ENCODE peak calls at places on chromosomes 4 and X, in seven cellular contexts. F is tibial nerve, Z is ovary, K is HCT116, G is Peyer's patch, D is A549, L is endothelial cell of umbilical vein. P is an unnamed sample.

GRCh38 chrX:21905209-21905735 is 35.2 kb upstream of the SMS start:
- DNase-seq in F (no peak), Z (no peak), K (no peak), G (no peak), D (no peak), L (no peak), P (no peak)

GRCh38 chrX:410296-410695 is 23.6 kb upstream of the PPP2R3B start:
- DNase-seq in F (no peak), Z (no peak), K (no peak), G (no peak), D (no peak), L (no peak), P (no peak)

GRCh38 chr4:181661090-181661489 is 582.1 kb upstream of the TENM3 start:
- DNase-seq in F (no peak), Z (no peak), K (no peak), G (no peak), D (no peak), L (no peak), P (no peak)

GRCh38 chr4:155639674-155640529 is 26.7 kb upstream of the GUCY1A1 start:
- DNase-seq in F (no peak), Z (no peak), K (no peak), G (no peak), D (no peak), L (peak; percentile 59), P (no peak)

GRCh38 chr4:25654031-25654970 is 1.4 kb upstream of the SLC34A2 start:
- DNase-seq in F (no peak), Z (no peak), K (no peak), G (no peak), D (no peak), L (no peak), P (no peak)

GRCh38 chrX:76796311-76796710 is 368.8 kb downstream of the MAGEE1 start:
- DNase-seq in F (no peak), Z (no peak), K (no peak), G (no peak), D (peak; percentile 9), L (no peak), P (no peak)

GRCh38 chrX:68710870-68711576 is 63.6 kb downstream of the STARD8 start:
- DNase-seq in F (no peak), Z (peak; percentile 27), K (peak; percentile 32), G (peak; percentile 49), D (peak; percentile 65), L (peak; percentile 32), P (peak; percentile 31)

GRCh38 chrX:3226087-3226486 is 120.4 kb downstream of the MXRA5 start:
- DNase-seq in F (no peak), Z (no peak), K (no peak), G (no peak), D (no peak), L (no peak), P (no peak)

GRCh38 chrX:6959006-6959405 is 188.5 kb upstream of the STS start:
- DNase-seq in F (no peak), Z (no peak), K (no peak), G (no peak), D (no peak), L (no peak), P (no peak)

GRCh38 chr4:8205749-8206611 is 6.9 kb downstream of the SH3TC1 start:
- DNase-seq in F (no peak), Z (no peak), K (no peak), G (no peak), D (no peak), L (no peak), P (no peak)

GRCh38 chr4:175369087-175369486 is 443.0 kb downstream of the GPM6A start:
- DNase-seq in F (no peak), Z (no peak), K (no peak), G (no peak), D (no peak), L (no peak), P (no peak)

DNA sequence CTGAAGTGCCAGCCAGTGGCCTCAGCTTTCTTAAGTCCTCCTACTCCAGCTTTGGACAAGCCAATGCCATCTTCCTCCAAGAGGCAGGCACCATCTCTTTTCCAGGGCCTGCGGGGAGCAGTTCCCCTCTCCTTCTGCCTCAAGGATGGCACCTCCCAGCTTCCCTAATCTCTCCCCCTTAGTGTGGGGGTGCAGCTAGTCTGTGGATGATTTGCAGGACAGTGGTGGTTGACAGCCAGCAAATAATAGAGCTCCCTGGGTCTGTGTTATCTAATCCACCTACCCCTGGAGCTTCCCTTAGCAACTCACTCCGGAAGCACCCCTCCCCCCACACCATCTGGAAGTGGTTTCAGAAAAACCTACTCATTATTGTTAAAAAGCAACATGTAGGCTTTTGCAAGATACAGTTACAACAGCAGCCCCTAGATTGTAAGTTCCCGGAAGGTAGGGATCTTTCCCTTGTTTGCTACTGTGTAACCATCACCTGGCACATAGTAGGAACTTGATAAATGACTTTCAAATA is 247.1 kb downstream of the BCOR start:
- DNase-seq in F (no peak), Z (no peak), K (no peak), G (no peak), D (no peak), L (no peak), P (no peak)
- H3K4me3 ChIP-seq in F (no peak overlapping the region), Z (no peak overlapping the region), K (no peak overlapping the region), G (no peak overlapping the region), D (no peak overlapping the region), L (no peak overlapping the region), P (no peak overlapping the region)

GRCh38 chr4:118076958-118077766 is 42.9 kb downstream of the NDST3 start:
- DNase-seq in F (no peak), Z (no peak), K (peak; percentile 32), G (peak; percentile 39), D (peak; percentile 21), L (peak; percentile 24), P (no peak)
- TF ChIP-seq POLR2A in F (no peak), Z (no peak), K (no peak), G (no peak), D (no peak), L (no peak), P (no peak)

GRCh38 chr4:124321370-124321769 is 391.2 kb downstream of the ANKRD50 start:
- DNase-seq in F (no peak), Z (no peak), K (no peak), G (no peak), D (no peak), L (no peak), P (no peak)
- H3K27ac ChIP-seq in F (no peak overlapping the region), Z (no peak overlapping the region), K (no peak overlapping the region), G (no peak overlapping the region), D (no peak overlapping the region), L (no peak overlapping the region), P (no peak overlapping the region)

DNA sequence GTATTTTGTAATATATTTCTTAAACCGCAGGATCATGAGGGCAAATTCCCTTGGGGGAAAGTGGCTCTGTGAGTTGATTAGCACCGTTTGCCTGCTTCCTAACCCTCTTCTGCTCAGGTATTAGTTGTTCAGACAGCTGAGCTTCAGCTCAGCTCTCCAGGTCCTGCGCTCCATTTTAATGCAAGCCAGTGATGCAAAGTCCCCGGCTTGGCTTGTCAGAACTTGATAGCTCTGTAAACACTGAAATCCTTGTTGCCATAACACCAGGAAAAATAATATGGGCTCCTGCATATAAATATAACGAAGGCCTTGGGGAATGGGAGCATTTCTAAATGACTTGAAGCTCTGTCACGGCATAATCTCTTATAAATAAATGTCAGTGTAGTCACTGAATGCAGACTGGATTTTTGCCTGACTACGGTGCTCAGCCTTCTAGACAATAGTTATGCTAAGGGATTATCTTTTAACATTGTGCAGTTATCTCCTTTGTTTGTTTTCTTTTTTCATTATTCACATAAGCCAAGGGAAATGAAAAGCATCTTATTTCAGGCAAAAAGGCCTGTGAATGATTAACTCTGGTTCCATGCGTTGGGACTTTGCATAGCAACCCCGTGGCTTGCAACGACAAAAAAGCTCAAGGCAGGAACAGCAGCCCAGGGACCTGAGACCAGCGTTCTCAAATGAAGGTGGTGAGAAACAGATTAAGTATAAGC is 253.2 kb downstream of the SPRY1 start:
- DNase-seq in F (no peak), Z (no peak), K (no peak), G (no peak), D (peak; percentile 79), L (no peak), P (no peak)
- H3K4me3 ChIP-seq in F (no peak overlapping the region), Z (no peak overlapping the region), K (no peak overlapping the region), G (no peak overlapping the region), D (peak overlapping the region; percentile 27), L (no peak overlapping the region), P (no peak overlapping the region)

GRCh38 chr4:178347091-178347490 is 904.9 kb upstream of the AGA start:
- DNase-seq in F (no peak), Z (no peak), K (no peak), G (no peak), D (no peak), L (no peak), P (no peak)
- TF ChIP-seq POLR2A in F (no peak), Z (no peak), K (no peak), G (no peak), D (no peak), L (no peak), P (no peak)

GRCh38 chr4:139887962-139888735 is 222.5 kb downstream of the MGST2 start:
- DNase-seq in F (no peak), Z (no peak), K (no peak), G (no peak), D (no peak), L (no peak), P (peak; percentile 66)

GRCh38 chr4:139884438-139884837 is 218.8 kb downstream of the MGST2 start:
- DNase-seq in F (no peak), Z (peak; percentile 38), K (no peak), G (no peak), D (no peak), L (no peak), P (no peak)

GRCh38 chr4:139889194-139889762 is 223.7 kb downstream of the MGST2 start:
- DNase-seq in F (no peak), Z (no peak), K (no peak), G (no peak), D (no peak), L (no peak), P (peak; percentile 51)

GRCh38 chr4:139887378-139887801 is 221.8 kb downstream of the MGST2 start:
- DNase-seq in F (no peak), Z (no peak), K (no peak), G (no peak), D (no peak), L (no peak), P (peak; percentile 27)

GRCh38 chr4:139886798-139887197 is 221.2 kb downstream of the MGST2 start:
- DNase-seq in F (no peak), Z (no peak), K (no peak), G (no peak), D (no peak), L (no peak), P (no peak)
- H3K27ac ChIP-seq in F (peak overlapping the region; percentile 76), Z (peak overlapping the region; percentile 60), K (no peak overlapping the region), G (no peak overlapping the region), D (no peak overlapping the region), L (no peak overlapping the region), P (peak overlapping the region; percentile 50)

P was measured in thyroid gland.